ENCODE peak calls at places on chromosome 18, in six cellular contexts. J is esophagus squamous epithelium, H is stomach, U is PC-3, R is chondrocyte, I is esophagus muscularis mucosa. Q is an unnamed sample.

GRCh38 chr18:25147878-25148488 is 204.0 kb downstream of the ZNF521 start:
- DNase-seq in J (no peak), H (no peak), U (no peak), R (no peak), I (no peak), Q (no peak)

GRCh38 chr18:3481696-3482210 is 31.8 kb downstream of the TGIF1 start:
- DNase-seq in J (no peak), H (no peak), U (peak), R (no peak), I (peak), Q (no peak)

GRCh38 chr18:8705941-8706544 is 687 bp downstream of the MTCL1 start:
- DNase-seq in J (no peak), H (no peak), U (peak), R (no peak), I (peak), Q (peak)

GRCh38 chr18:68847219-68847860 is 49.5 kb downstream of the CCDC102B start:
- DNase-seq in J (no peak), H (no peak), U (peak), R (no peak), I (no peak), Q (no peak)

GRCh38 chr18:13136689-13137040 is 81.9 kb upstream of the LDLRAD4 start:
- DNase-seq in J (no peak), H (no peak), U (no peak), R (no peak), I (no peak), Q (no peak)

GRCh38 chr18:28132084-28132483 is 44.8 kb downstream of the CDH2 start:
- DNase-seq in J (no peak), H (no peak), U (no peak), R (no peak), I (no peak), Q (no peak)

GRCh38 chr18:27298215-27298804 is 113.2 kb upstream of the CHST9 start:
- DNase-seq in J (no peak), H (no peak), U (peak), R (no peak), I (no peak), Q (no peak)

GRCh38 chr18:45777393-45777792 is 48.1 kb upstream of the SIGLEC15 start:
- DNase-seq in J (no peak), H (no peak), U (peak), R (no peak), I (no peak), Q (no peak)

GRCh38 chr18:55694291-55694690 is 106.3 kb upstream of the TCF4 start:
- DNase-seq in J (no peak), H (no peak), U (peak), R (no peak), I (no peak), Q (no peak)

GRCh38 chr18:3044931-3045698 is 32.2 kb upstream of the LPIN2 start:
- DNase-seq in J (no peak), H (peak), U (peak), R (no peak), I (no peak), Q (peak)

GRCh38 chr18:7812431-7813063 is 245.4 kb downstream of the PTPRM start:
- DNase-seq in J (no peak), H (no peak), U (peak), R (no peak), I (no peak), Q (no peak)

GRCh38 chr18:72895548-72895947 is 27.8 kb upstream of the NETO1 start:
- DNase-seq in J (no peak), H (no peak), U (no peak), R (no peak), I (no peak), Q (no peak)

GRCh38 chr18:8617907-8618306 is 8.7 kb downstream of the RAB12 start:
- DNase-seq in J (no peak), H (no peak), U (no peak), R (no peak), I (no peak), Q (no peak)

GRCh38 chr18:39453882-39454281 is 1888.3 kb upstream of the CELF4 start:
- DNase-seq in J (no peak), H (no peak), U (no peak), R (no peak), I (no peak), Q (no peak)

GRCh38 chr18:3162181-3162580 is 57.6 kb downstream of the MYOM1 start:
- DNase-seq in J (no peak), H (peak), U (peak), R (no peak), I (no peak), Q (no peak)

GRCh38 chr18:13032173-13032572 is 41.0 kb downstream of the CEP192 start:
- DNase-seq in J (no peak), H (no peak), U (no peak), R (no peak), I (no peak), Q (no peak)

GRCh38 chr18:48613589-48613988 is 74.8 kb downstream of the CTIF start:
- DNase-seq in J (no peak), H (no peak), U (no peak), R (no peak), I (peak), Q (no peak)

GRCh38 chr18:52826994-52827393 is 487.0 kb downstream of the DCC start:
- DNase-seq in J (no peak), H (no peak), U (no peak), R (no peak), I (no peak), Q (no peak)

GRCh38 chr18:21703241-21703820 is 1.2 kb downstream of the ABHD3 start:
- DNase-seq in J (no peak), H (peak), U (peak), R (no peak), I (no peak), Q (no peak)

GRCh38 chr18:34357944-34358580 is 133.3 kb upstream of the NOL4 start:
- DNase-seq in J (no peak), H (no peak), U (no peak), R (no peak), I (no peak), Q (no peak)

GRCh38 chr18:34350778-34351177 is 126.1 kb upstream of the NOL4 start:
- DNase-seq in J (no peak), H (no peak), U (no peak), R (no peak), I (no peak), Q (no peak)

GRCh38 chr18:34354351-34354750 is 129.6 kb upstream of the NOL4 start:
- DNase-seq in J (no peak), H (no peak), U (no peak), R (no peak), I (no peak), Q (no peak)

DNA sequence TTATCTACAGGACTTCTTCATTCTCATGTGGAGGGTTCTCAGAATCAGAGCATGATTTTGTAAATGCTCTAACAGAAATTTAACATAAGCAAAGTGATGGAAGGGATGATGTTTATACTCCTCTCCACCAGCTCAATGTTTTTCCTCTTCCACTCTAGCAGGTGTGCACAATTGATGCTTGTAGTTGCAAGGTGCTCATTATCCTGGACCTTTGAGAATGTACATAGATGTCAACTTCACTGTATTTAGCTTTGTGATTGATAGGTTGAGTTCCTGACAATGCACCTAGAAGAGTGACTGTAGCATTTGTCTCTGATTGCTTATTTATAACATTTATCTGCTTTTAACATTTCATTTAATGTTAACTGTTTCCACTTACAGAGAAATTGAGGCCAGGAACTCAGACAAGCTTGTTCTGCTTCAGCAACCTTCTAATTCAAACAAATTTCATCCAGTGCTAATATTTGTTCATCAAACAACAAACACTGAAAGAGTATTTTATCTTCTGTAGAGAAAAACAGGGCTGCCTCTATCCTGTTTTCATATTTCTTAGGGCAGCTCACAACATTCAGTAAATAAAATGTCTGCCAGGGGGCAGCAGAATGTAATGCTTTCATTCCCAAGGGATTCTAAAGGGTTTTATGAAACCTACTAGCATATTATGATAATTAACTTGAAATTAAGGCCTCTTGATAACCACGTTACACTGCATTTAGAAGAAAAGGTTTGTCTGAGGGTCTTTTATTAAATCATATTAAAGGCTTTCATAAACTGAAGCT is 127.9 kb upstream of the NOL4 start:
- DNase-seq in J (no peak), H (no peak), U (peak), R (no peak), I (no peak), Q (no peak)
- TF ChIP-seq CTCF in J (no peak), H (peak), U (peak), R (peak), I (peak), Q (peak)

DNA sequence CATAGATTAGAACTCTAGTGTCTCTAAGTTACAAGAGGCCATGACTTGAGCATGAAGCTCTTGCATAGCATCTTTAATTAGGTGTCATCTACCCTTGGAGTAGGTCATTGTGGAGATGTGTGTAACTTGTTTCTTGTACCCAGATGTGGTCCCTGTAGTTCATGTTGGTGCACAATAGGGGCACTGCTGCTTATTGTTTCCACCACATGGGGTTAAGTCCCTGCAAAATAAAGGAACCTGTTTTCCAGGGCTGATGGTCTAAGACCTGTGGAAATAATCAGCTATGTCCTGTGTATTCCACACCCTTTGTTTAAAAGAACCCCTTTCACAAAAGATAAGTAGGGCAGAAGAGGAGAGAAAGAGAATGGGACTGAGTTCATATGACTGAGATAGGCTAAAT is 28.6 kb downstream of the ASXL3 start:
- DNase-seq in J (no peak), H (no peak), U (no peak), R (no peak), I (no peak), Q (no peak)
- TF ChIP-seq CTCF in J (no peak), H (no peak), U (no peak), R (peak), I (no peak), Q (no peak)

GRCh38 chr18:50644807-50645206 is 84.9 kb downstream of the MAPK4 start:
- DNase-seq in J (no peak), H (no peak), U (peak), R (no peak), I (no peak), Q (no peak)
- TF ChIP-seq CTCF in J (no peak), H (peak), U (peak), R (peak), I (no peak), Q (peak)

DNA sequence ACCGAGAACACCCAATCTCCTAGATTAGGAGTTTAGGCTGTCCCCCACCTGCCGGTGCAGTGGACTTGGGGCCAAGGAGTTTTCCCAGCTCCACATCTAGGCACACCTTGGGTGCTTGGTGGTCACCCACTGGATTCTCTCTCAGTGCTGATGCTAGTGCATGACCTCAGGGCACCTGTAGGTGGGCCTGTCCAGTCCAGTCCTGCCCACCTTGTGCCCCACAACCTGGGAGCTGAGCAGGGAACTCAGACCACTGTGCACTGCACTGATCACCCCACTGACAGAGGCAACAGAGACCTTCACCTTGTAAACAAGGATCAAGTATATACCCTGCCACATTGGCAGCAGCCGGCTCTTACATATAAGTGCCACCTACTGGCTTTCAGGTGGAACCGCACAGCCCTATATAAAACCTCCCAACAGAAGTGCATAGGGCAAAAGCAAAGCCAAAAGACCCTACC is 12.7 kb upstream of the CDH19 start:
- DNase-seq in J (no peak), H (no peak), U (peak), R (peak), I (no peak), Q (no peak)
- TF ChIP-seq CTCF in J (no peak), H (no peak), U (peak), R (peak), I (no peak), Q (peak)

GRCh38 chr18:43625582-43625981 is 348.3 kb upstream of the SYT4 start:
- DNase-seq in J (no peak), H (no peak), U (no peak), R (no peak), I (no peak), Q (no peak)

GRCh38 chr18:43622024-43622423 is 344.7 kb upstream of the SYT4 start:
- DNase-seq in J (no peak), H (no peak), U (no peak), R (no peak), I (no peak), Q (no peak)

DNA sequence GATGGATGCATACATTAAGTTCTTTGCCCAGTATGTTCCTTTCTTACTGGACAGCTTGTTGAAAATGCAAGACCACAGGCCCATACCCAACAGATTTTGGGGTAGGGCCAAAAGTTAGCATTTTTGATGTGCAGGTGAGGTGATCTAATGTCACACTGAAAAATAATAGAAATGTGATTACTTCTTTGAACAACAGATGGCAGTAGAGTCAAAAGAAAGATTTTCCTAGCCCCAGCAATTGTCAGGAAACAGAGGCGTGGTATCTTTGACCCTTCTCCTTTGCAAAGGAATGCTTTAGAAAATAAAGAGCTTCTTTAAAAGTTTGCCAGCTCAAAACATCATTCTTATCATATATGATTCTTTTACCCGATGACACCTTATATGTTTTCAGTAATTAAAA is 343.6 kb upstream of the SYT4 start:
- DNase-seq in J (no peak), H (no peak), U (peak), R (no peak), I (no peak), Q (no peak)
- TF ChIP-seq CTCF in J (peak), H (peak), U (peak), R (peak), I (peak), Q (peak)

GRCh38 chr18:78661316-78661715 is 318.3 kb upstream of the SALL3 start:
- DNase-seq in J (no peak), H (no peak), U (no peak), R (peak), I (no peak), Q (no peak)

GRCh38 chr18:78660311-78660710 is 319.3 kb upstream of the SALL3 start:
- DNase-seq in J (no peak), H (no peak), U (no peak), R (no peak), I (no peak), Q (no peak)

GRCh38 chr18:78658531-78658930 is 321.1 kb upstream of the SALL3 start:
- DNase-seq in J (no peak), H (no peak), U (no peak), R (no peak), I (no peak), Q (no peak)

GRCh38 chr18:78659057-78659456 is 320.6 kb upstream of the SALL3 start:
- DNase-seq in J (no peak), H (no peak), U (no peak), R (peak), I (no peak), Q (no peak)

DNA sequence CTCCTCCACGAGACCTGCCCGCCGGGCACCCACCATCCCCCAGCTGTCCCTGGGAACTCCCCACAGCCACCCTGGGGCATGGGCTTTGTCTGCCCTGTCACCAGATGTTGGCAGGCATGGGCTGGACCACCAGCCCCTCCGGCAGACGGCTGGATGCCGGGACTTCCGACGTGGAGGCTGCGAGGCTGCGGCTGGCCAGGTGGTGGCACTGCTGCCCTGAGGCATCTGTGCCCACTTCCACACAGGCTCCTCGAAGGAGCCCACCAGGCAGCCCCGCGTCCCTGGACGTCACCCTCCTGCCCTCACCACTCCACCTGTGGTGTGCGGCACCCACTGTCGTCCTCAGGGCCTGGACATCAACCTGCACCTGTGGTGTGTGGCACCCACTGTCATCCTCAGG is 319.9 kb upstream of the SALL3 start:
- DNase-seq in J (no peak), H (no peak), U (no peak), R (peak), I (no peak), Q (no peak)
- TF ChIP-seq CTCF in J (no peak), H (peak), U (peak), R (peak), I (peak), Q (no peak)